ENCODE peak calls at places on chromosome 10, in five cellular contexts. S, B, A, I and T are unnamed samples.

GRCh38 chr10:132376394-132376851 is 20.6 kb upstream of the PWWP2B start:
- DNase-seq in S (no peak), B (peak), I (no peak), A (no peak), T (no peak)

GRCh38 chr10:111035542-111035941 is 41.3 kb upstream of the ADRA2A start:
- DNase-seq in S (no peak), B (peak), I (no peak), A (no peak), T (no peak)

GRCh38 chr10:7484456-7485266 is 73.8 kb upstream of the SFMBT2 start:
- DNase-seq in A (no peak), I (no peak), S (peak), B (no peak), T (peak)

GRCh38 chr10:13857465-13857864 is 270.7 kb downstream of the PRPF18 start:
- DNase-seq in B (no peak), A (no peak), S (no peak), I (no peak), T (no peak)

GRCh38 chr10:3141361-3142005 is 31.1 kb downstream of the PITRM1 start:
- DNase-seq in A (no peak), B (no peak), I (no peak), S (no peak), T (no peak)

GRCh38 chr10:86681047-86681446 is 12.7 kb downstream of the LDB3 start:
- DNase-seq in A (no peak), B (no peak), I (no peak), S (peak), T (no peak)

GRCh38 chr10:102764340-102765257 is 20.9 kb downstream of the WBP1L start:
- DNase-seq in A (no peak), B (peak), S (no peak), I (no peak), T (no peak)

GRCh38 chr10:65670087-65670486 is 1255.7 kb upstream of the LRRTM3 start:
- DNase-seq in B (peak), S (peak), I (no peak), A (no peak), T (no peak)

GRCh38 chr10:54010337-54010736 is 790.7 kb downstream of the PCDH15 start:
- DNase-seq in A (no peak), I (no peak), S (no peak), B (no peak), T (no peak)

GRCh38 chr10:132726951-132727350 is 59.0 kb downstream of the NKX6-2 start:
- DNase-seq in A (no peak), I (no peak), B (no peak), S (no peak), T (no peak)

GRCh38 chr10:28354552-28354951 is 51.7 kb upstream of the MPP7 start:
- DNase-seq in S (no peak), I (no peak), B (no peak), A (no peak), T (no peak)

GRCh38 chr10:34854147-34854601 is 39.1 kb upstream of the PARD3 start:
- DNase-seq in B (peak), A (no peak), I (peak), S (peak), T (no peak)

GRCh38 chr10:114397651-114398145 is 6.6 kb downstream of the AFAP1L2 start:
- DNase-seq in A (no peak), S (no peak), I (no peak), B (peak), T (no peak)

GRCh38 chr10:78408671-78409472 is 375.2 kb downstream of the RPS24 start:
- DNase-seq in S (peak), I (no peak), B (no peak), A (peak), T (no peak)

GRCh38 chr10:132972149-132972985 is 30.0 kb upstream of the CFAP46 start:
- DNase-seq in S (no peak), A (no peak), I (no peak), B (no peak), T (no peak)

GRCh38 chr10:110373059-110373458 is 68.3 kb upstream of the SMNDC1 start:
- DNase-seq in B (no peak), I (no peak), S (peak), A (no peak), T (no peak)

GRCh38 chr10:88913157-88913556 is 33.1 kb downstream of the STAMBPL1 start:
- DNase-seq in I (no peak), B (no peak), A (no peak), S (no peak), T (no peak)

GRCh38 chr10:29886299-29886698 is 173.1 kb downstream of the JCAD start:
- DNase-seq in A (no peak), B (no peak), S (no peak), I (no peak), T (no peak)

GRCh38 chr10:113957013-113957412 is 86.7 kb upstream of the ADRB1 start:
- DNase-seq in S (peak), I (peak), A (no peak), B (peak), T (no peak)

GRCh38 chr10:122346326-122346950 is 28.1 kb upstream of the PLEKHA1 start:
- DNase-seq in A (no peak), S (no peak), I (no peak), B (no peak), T (no peak)

GRCh38 chr10:64093304-64093703 is 572.1 kb downstream of the REEP3 start:
- DNase-seq in A (no peak), S (no peak), I (no peak), B (no peak), T (no peak)

GRCh38 chr10:62815373-62816111 is 624 bp downstream of the EGR2 start:
- DNase-seq in A (no peak), I (no peak), S (peak), B (peak), T (no peak)

GRCh38 chr10:58535311-58535710 is 22.6 kb downstream of the BICC1 start:
- DNase-seq in A (no peak), B (no peak), I (no peak), S (no peak), T (no peak)

GRCh38 chr10:123974406-123974805 is 82.8 kb upstream of the CPXM2 start:
- DNase-seq in A (no peak), S (peak), B (peak), I (no peak), T (no peak)

GRCh38 chr10:44306762-44307161 is 78.1 kb downstream of the CXCL12 start:
- DNase-seq in A (peak), I (no peak), S (peak), B (peak), T (no peak)

GRCh38 chr10:2985729-2986232 is 81.6 kb upstream of the PFKP start:
- DNase-seq in I (no peak), S (peak), A (no peak), B (peak), T (no peak)

GRCh38 chr10:123274513-123275182 is 120.4 kb downstream of the BUB3 start:
- DNase-seq in B (no peak), S (no peak), I (no peak), A (no peak), T (no peak)

GRCh38 chr10:3195286-3195685 is 22.7 kb upstream of the PITRM1 start:
- DNase-seq in B (no peak), I (no peak), S (no peak), A (no peak), T (no peak)

GRCh38 chr10:61183971-61184370 is 240.0 kb upstream of the RHOBTB1 start:
- DNase-seq in A (no peak), B (no peak), I (no peak), S (no peak), T (no peak)

GRCh38 chr10:78602201-78602917 is 466.4 kb upstream of the ZMIZ1 start:
- DNase-seq in B (no peak), I (no peak), S (no peak), A (no peak), T (no peak)

GRCh38 chr10:30591249-30591670 is 38.3 kb downstream of the LYZL2 start:
- DNase-seq in B (peak), S (peak), A (no peak), I (no peak), T (peak)

GRCh38 chr10:55183993-55184392 is 383.0 kb upstream of the PCDH15 start:
- DNase-seq in S (peak), A (no peak), B (peak), I (no peak), T (no peak)

GRCh38 chr10:78900715-78901430 is 167.9 kb upstream of the ZMIZ1 start:
- DNase-seq in B (no peak), S (no peak), I (no peak), A (no peak), T (no peak)